ENCODE peak calls at places on chromosomes 12 and 14, in five cellular contexts. One of them, this sample, is unnamed.

GRCh38 chr12:128178551-128178950 is 88.4 kb upstream of the TMEM132C start:
- DNase-seq in astrocyte of the cerebellum: no peak
- DNase-seq in stomach: no peak
- DNase-seq in IMR-90: no peak
- DNase-seq in heart left ventricle: no peak
- DNase-seq in this sample: no peak

GRCh38 chr14:95452176-95452889 is 64.1 kb downstream of the SYNE3 start:
- DNase-seq in astrocyte of the cerebellum: no peak
- DNase-seq in stomach: no peak
- DNase-seq in IMR-90: no peak
- DNase-seq in heart left ventricle: no peak
- DNase-seq in this sample: no peak

GRCh38 chr12:91040356-91040755 is 17.5 kb downstream of the KERA start:
- DNase-seq in astrocyte of the cerebellum: peak; percentile 44
- DNase-seq in stomach: no peak
- DNase-seq in IMR-90: peak; percentile 47
- DNase-seq in heart left ventricle: no peak
- DNase-seq in this sample: no peak

GRCh38 chr14:43285575-43285974 is 1221.5 kb downstream of the FSCB start:
- DNase-seq in astrocyte of the cerebellum: no peak
- DNase-seq in stomach: no peak
- DNase-seq in IMR-90: no peak
- DNase-seq in heart left ventricle: no peak
- DNase-seq in this sample: no peak

GRCh38 chr14:49853572-49854375 is 1.2 kb upstream of the NEMF start:
- DNase-seq in astrocyte of the cerebellum: peak; percentile 67
- DNase-seq in stomach: peak; percentile 78
- DNase-seq in IMR-90: peak; percentile 81
- DNase-seq in heart left ventricle: peak; percentile 76
- DNase-seq in this sample: peak; percentile 65

GRCh38 chr14:65826946-65827345 is 414.4 kb downstream of the FUT8 start:
- DNase-seq in astrocyte of the cerebellum: no peak
- DNase-seq in stomach: no peak
- DNase-seq in IMR-90: no peak
- DNase-seq in heart left ventricle: no peak
- DNase-seq in this sample: no peak

GRCh38 chr14:103330536-103330935 is 3.5 kb upstream of the EIF5 start:
- DNase-seq in astrocyte of the cerebellum: no peak
- DNase-seq in stomach: no peak
- DNase-seq in IMR-90: no peak
- DNase-seq in heart left ventricle: no peak
- DNase-seq in this sample: no peak

GRCh38 chr12:122227341-122227740 is 1.5 kb upstream of the DIABLO start:
- DNase-seq in astrocyte of the cerebellum: no peak
- DNase-seq in stomach: no peak
- DNase-seq in IMR-90: no peak
- DNase-seq in heart left ventricle: no peak
- DNase-seq in this sample: no peak

GRCh38 chr14:92863281-92863680 is 59.7 kb upstream of the CHGA start:
- DNase-seq in astrocyte of the cerebellum: no peak
- DNase-seq in stomach: no peak
- DNase-seq in IMR-90: no peak
- DNase-seq in heart left ventricle: no peak
- DNase-seq in this sample: no peak

GRCh38 chr12:5173511-5174011 is 129.9 kb downstream of the KCNA5 start:
- DNase-seq in astrocyte of the cerebellum: no peak
- DNase-seq in stomach: no peak
- DNase-seq in IMR-90: no peak
- DNase-seq in heart left ventricle: no peak
- DNase-seq in this sample: no peak

GRCh38 chr14:31902002-31902401 is 175.1 kb upstream of the ARHGAP5 start:
- DNase-seq in astrocyte of the cerebellum: no peak
- DNase-seq in stomach: peak; percentile 42
- DNase-seq in IMR-90: no peak
- DNase-seq in heart left ventricle: no peak
- DNase-seq in this sample: no peak

GRCh38 chr14:74207943-74208342 is 31.3 kb upstream of the VSX2 start:
- DNase-seq in astrocyte of the cerebellum: no peak
- DNase-seq in stomach: no peak
- DNase-seq in IMR-90: no peak
- DNase-seq in heart left ventricle: no peak
- DNase-seq in this sample: no peak

GRCh38 chr12:6550294-6551062 is 5.4 kb downstream of the IFFO1 start:
- DNase-seq in astrocyte of the cerebellum: no peak
- DNase-seq in stomach: no peak
- DNase-seq in IMR-90: no peak
- DNase-seq in heart left ventricle: no peak
- DNase-seq in this sample: no peak

GRCh38 chr14:65926504-65926903 is 514.0 kb downstream of the FUT8 start:
- DNase-seq in astrocyte of the cerebellum: no peak
- DNase-seq in stomach: no peak
- DNase-seq in IMR-90: no peak
- DNase-seq in heart left ventricle: no peak
- DNase-seq in this sample: no peak

GRCh38 chr12:51441583-51441982 is 17.0 kb downstream of the SLC4A8 start:
- DNase-seq in astrocyte of the cerebellum: peak; percentile 32
- DNase-seq in stomach: no peak
- DNase-seq in IMR-90: peak; percentile 95
- DNase-seq in heart left ventricle: no peak
- DNase-seq in this sample: no peak

GRCh38 chr12:38253778-38254177 is 62.8 kb upstream of the ALG10B start:
- DNase-seq in astrocyte of the cerebellum: no peak
- DNase-seq in stomach: no peak
- DNase-seq in IMR-90: no peak
- DNase-seq in heart left ventricle: no peak
- DNase-seq in this sample: no peak

GRCh38 chr14:102928412-102929348 is 6.2 kb downstream of the AMN start:
- DNase-seq in astrocyte of the cerebellum: no peak
- DNase-seq in stomach: peak; percentile 87
- DNase-seq in IMR-90: peak; percentile 5
- DNase-seq in heart left ventricle: peak; percentile 50
- DNase-seq in this sample: peak; percentile 88

GRCh38 chr12:80702889-80703605 is 4.4 kb upstream of the MYF6 start:
- DNase-seq in astrocyte of the cerebellum: peak; percentile 23
- DNase-seq in stomach: no peak
- DNase-seq in IMR-90: peak; percentile 77
- DNase-seq in heart left ventricle: no peak
- DNase-seq in this sample: no peak

GRCh38 chr12:132435486-132436187 is 54.3 kb upstream of the FBRSL1 start:
- DNase-seq in astrocyte of the cerebellum: no peak
- DNase-seq in stomach: no peak
- DNase-seq in IMR-90: no peak
- DNase-seq in heart left ventricle: no peak
- DNase-seq in this sample: no peak

GRCh38 chr12:104422441-104422840 is 34.3 kb upstream of the CHST11 start:
- DNase-seq in astrocyte of the cerebellum: no peak
- DNase-seq in stomach: no peak
- DNase-seq in IMR-90: no peak
- DNase-seq in heart left ventricle: no peak
- DNase-seq in this sample: no peak

GRCh38 chr12:19998968-19999792 is 369.2 kb upstream of the PDE3A start:
- DNase-seq in astrocyte of the cerebellum: no peak
- DNase-seq in stomach: no peak
- DNase-seq in IMR-90: no peak
- DNase-seq in heart left ventricle: no peak
- DNase-seq in this sample: no peak

GRCh38 chr12:128976120-128976519 is 122.8 kb downstream of the GLT1D1 start:
- DNase-seq in astrocyte of the cerebellum: no peak
- DNase-seq in stomach: no peak
- DNase-seq in IMR-90: no peak
- DNase-seq in heart left ventricle: no peak
- DNase-seq in this sample: no peak

GRCh38 chr14:29548948-29549370 is 378.7 kb downstream of the PRKD1 start:
- DNase-seq in astrocyte of the cerebellum: peak; percentile 60
- DNase-seq in stomach: no peak
- DNase-seq in IMR-90: peak; percentile 77
- DNase-seq in heart left ventricle: no peak
- DNase-seq in this sample: peak; percentile 27

GRCh38 chr14:90295870-90296516 is 35.7 kb downstream of the NRDE2 start:
- DNase-seq in astrocyte of the cerebellum: no peak
- DNase-seq in stomach: no peak
- DNase-seq in IMR-90: peak; percentile 67
- DNase-seq in heart left ventricle: no peak
- DNase-seq in this sample: no peak

GRCh38 chr14:89447182-89447970 is 30.3 kb upstream of the FOXN3 start:
- DNase-seq in astrocyte of the cerebellum: no peak
- DNase-seq in stomach: no peak
- DNase-seq in IMR-90: no peak
- DNase-seq in heart left ventricle: no peak
- DNase-seq in this sample: no peak

GRCh38 chr12:123363385-123363742 is 1.3 kb downstream of the SBNO1 start:
- DNase-seq in astrocyte of the cerebellum: no peak
- DNase-seq in stomach: no peak
- DNase-seq in IMR-90: peak; percentile 7
- DNase-seq in heart left ventricle: no peak
- DNase-seq in this sample: peak; percentile 39

GRCh38 chr12:94092516-94093241 is 55.7 kb upstream of the PLXNC1 start:
- DNase-seq in astrocyte of the cerebellum: peak; percentile 96
- DNase-seq in stomach: no peak
- DNase-seq in IMR-90: peak; percentile 25
- DNase-seq in heart left ventricle: no peak
- DNase-seq in this sample: no peak

GRCh38 chr14:43475762-43476161 is 1031.3 kb downstream of the FSCB start:
- DNase-seq in astrocyte of the cerebellum: no peak
- DNase-seq in stomach: no peak
- DNase-seq in IMR-90: no peak
- DNase-seq in heart left ventricle: no peak
- DNase-seq in this sample: no peak

GRCh38 chr12:70002097-70002911 is 177.3 kb downstream of the MYRFL start:
- DNase-seq in astrocyte of the cerebellum: no peak
- DNase-seq in stomach: no peak
- DNase-seq in IMR-90: no peak
- DNase-seq in heart left ventricle: peak; percentile 46
- DNase-seq in this sample: no peak

GRCh38 chr14:28461379-28461778 is 305.2 kb upstream of the FOXG1 start:
- DNase-seq in astrocyte of the cerebellum: no peak
- DNase-seq in stomach: no peak
- DNase-seq in IMR-90: no peak
- DNase-seq in heart left ventricle: no peak
- DNase-seq in this sample: no peak

DNA sequence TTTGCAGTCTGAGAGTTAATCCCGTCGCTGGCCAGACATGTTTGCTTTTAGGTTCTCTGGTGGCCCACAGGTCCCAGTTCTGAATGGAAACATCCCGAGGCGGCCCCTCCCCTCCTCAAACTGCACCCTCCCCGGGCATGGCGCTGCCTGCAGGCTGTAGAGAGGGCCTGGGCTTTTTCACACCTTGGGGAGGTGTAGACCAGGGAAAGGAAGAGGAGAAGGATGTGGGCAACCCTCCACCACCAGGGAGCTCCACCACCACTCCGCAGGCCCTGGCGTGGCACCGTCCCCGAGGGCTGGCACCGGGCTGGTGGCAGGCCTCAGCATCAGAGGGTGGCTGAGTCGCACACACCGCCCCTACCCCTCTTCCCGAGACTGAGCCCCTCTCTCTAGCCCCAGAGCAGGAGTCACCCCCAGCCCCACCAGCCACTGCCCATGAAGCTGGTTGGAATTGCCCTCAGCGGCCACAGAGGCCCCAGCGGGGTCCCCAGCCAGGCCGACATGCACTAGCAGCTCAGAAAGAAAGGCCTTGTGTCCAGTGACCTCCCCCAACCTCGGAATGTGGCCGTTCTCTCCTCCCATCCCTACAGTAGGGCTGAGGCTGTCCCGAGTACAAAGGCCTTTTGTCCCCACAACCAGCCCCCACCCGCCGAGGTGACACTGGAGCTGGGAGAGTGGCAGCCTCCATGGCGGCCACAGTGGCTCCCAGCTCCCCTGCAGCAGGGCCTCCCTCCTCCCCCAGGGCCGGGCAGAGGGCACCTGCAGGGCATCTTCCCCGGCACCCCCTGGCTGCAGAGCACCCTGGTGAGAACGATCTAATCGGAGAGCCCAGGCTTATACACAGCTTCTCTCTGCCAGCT is 23.5 kb upstream of the INF2 start:
- DNase-seq in astrocyte of the cerebellum: no peak
- DNase-seq in stomach: peak; percentile 80
- DNase-seq in IMR-90: no peak
- DNase-seq in heart left ventricle: no peak
- DNase-seq in this sample: peak; percentile 65
- TF ChIP-seq CTCF in astrocyte of the cerebellum: peak; percentile 27
- TF ChIP-seq CTCF in stomach: no peak
- TF ChIP-seq CTCF in IMR-90: peak; percentile 15
- TF ChIP-seq CTCF in heart left ventricle: peak; percentile 25
- TF ChIP-seq CTCF in this sample: no peak

GRCh38 chr12:57846285-57846576 is 298 bp downstream of the CTDSP2 start:
- DNase-seq in astrocyte of the cerebellum: no peak
- DNase-seq in stomach: peak; percentile 35
- DNase-seq in IMR-90: no peak
- DNase-seq in heart left ventricle: no peak
- DNase-seq in this sample: no peak
- TF ChIP-seq CTCF in astrocyte of the cerebellum: no peak
- TF ChIP-seq CTCF in stomach: no peak
- TF ChIP-seq CTCF in IMR-90: no peak
- TF ChIP-seq CTCF in heart left ventricle: no peak
- TF ChIP-seq CTCF in this sample: no peak

GRCh38 chr12:120534703-120535655 is 823 bp downstream of the RNF10 start:
- DNase-seq in astrocyte of the cerebellum: peak; percentile 81
- DNase-seq in stomach: peak; percentile 45
- DNase-seq in IMR-90: peak; percentile 92
- DNase-seq in heart left ventricle: no peak
- DNase-seq in this sample: peak; percentile 62
- TF ChIP-seq CTCF in astrocyte of the cerebellum: no peak
- TF ChIP-seq CTCF in stomach: no peak
- TF ChIP-seq CTCF in IMR-90: no peak
- TF ChIP-seq CTCF in heart left ventricle: no peak
- TF ChIP-seq CTCF in this sample: no peak

GRCh38 chr12:102740157-102741032 is 176.6 kb downstream of the PAH start:
- DNase-seq in astrocyte of the cerebellum: peak; percentile 16
- DNase-seq in stomach: no peak
- DNase-seq in IMR-90: peak; percentile 36
- DNase-seq in heart left ventricle: no peak
- DNase-seq in this sample: no peak
- TF ChIP-seq CTCF in astrocyte of the cerebellum: peak; percentile 22
- TF ChIP-seq CTCF in stomach: no peak
- TF ChIP-seq CTCF in IMR-90: peak; percentile 46
- TF ChIP-seq CTCF in heart left ventricle: no peak
- TF ChIP-seq CTCF in this sample: peak; percentile 24

DNA sequence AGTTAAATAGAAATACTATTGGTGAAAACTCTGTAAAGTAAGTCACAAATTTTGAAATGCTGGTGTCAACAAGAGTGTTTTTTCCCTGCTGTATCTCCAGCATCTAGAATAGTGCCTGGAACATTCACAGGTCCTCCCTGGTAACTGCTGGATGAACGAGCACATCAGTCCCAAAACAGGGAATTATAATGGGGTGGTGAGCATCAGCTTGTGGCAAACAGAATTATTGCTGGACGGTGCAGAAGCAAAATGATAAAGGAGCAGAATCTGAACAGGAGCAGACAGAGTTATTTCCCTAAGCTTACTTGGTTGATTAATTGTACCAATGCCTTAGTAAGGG is 129.9 kb downstream of the GRIP1 start:
- DNase-seq in astrocyte of the cerebellum: no peak
- DNase-seq in stomach: no peak
- DNase-seq in IMR-90: no peak
- DNase-seq in heart left ventricle: no peak
- DNase-seq in this sample: no peak
- TF ChIP-seq CTCF in astrocyte of the cerebellum: no peak
- TF ChIP-seq CTCF in stomach: no peak
- TF ChIP-seq CTCF in IMR-90: no peak
- TF ChIP-seq CTCF in heart left ventricle: no peak
- TF ChIP-seq CTCF in this sample: no peak